ENCODE peak calls at places on chromosomes 7 and 10, in four cellular contexts. One of them, this sample, is unnamed.

GRCh38 chr7:149195180-149196150 is at the start of gene ZNF282:
- DNase-seq in cardiac fibroblast: peak
- DNase-seq in dorsolateral prefrontal cortex: peak
- DNase-seq in gastrocnemius medialis: peak
- DNase-seq in this sample: peak

GRCh38 chr7:2632717-2633537 is 1.1 kb downstream of the TTYH3 start:
- DNase-seq in cardiac fibroblast: peak
- DNase-seq in dorsolateral prefrontal cortex: no peak
- DNase-seq in gastrocnemius medialis: peak
- DNase-seq in this sample: peak

GRCh38 chr10:59373071-59373470 is 10.7 kb upstream of the FAM13C start:
- DNase-seq in cardiac fibroblast: peak
- DNase-seq in dorsolateral prefrontal cortex: no peak
- DNase-seq in gastrocnemius medialis: no peak
- DNase-seq in this sample: no peak

GRCh38 chr10:116608683-116609594 is 11.8 kb upstream of the PNLIPRP2 start:
- DNase-seq in cardiac fibroblast: no peak
- DNase-seq in dorsolateral prefrontal cortex: no peak
- DNase-seq in gastrocnemius medialis: no peak
- DNase-seq in this sample: no peak

GRCh38 chr7:51067757-51068156 is 248.9 kb downstream of the COBL start:
- DNase-seq in cardiac fibroblast: peak
- DNase-seq in dorsolateral prefrontal cortex: no peak
- DNase-seq in gastrocnemius medialis: no peak
- DNase-seq in this sample: no peak

GRCh38 chr7:3436746-3437145 is 135.7 kb downstream of the SDK1 start:
- DNase-seq in cardiac fibroblast: peak
- DNase-seq in dorsolateral prefrontal cortex: no peak
- DNase-seq in gastrocnemius medialis: no peak
- DNase-seq in this sample: no peak

GRCh38 chr7:97842006-97842405 is 30.2 kb downstream of the ASNS start:
- DNase-seq in cardiac fibroblast: no peak
- DNase-seq in dorsolateral prefrontal cortex: no peak
- DNase-seq in gastrocnemius medialis: no peak
- DNase-seq in this sample: no peak

GRCh38 chr10:103254538-103255325 is 9.0 kb downstream of the RPEL1 start:
- DNase-seq in cardiac fibroblast: no peak
- DNase-seq in dorsolateral prefrontal cortex: no peak
- DNase-seq in gastrocnemius medialis: no peak
- DNase-seq in this sample: no peak

GRCh38 chr7:158646766-158647474 is 57.7 kb downstream of the NCAPG2 start:
- DNase-seq in cardiac fibroblast: no peak
- DNase-seq in dorsolateral prefrontal cortex: no peak
- DNase-seq in gastrocnemius medialis: no peak
- DNase-seq in this sample: no peak

GRCh38 chr7:29140873-29141468 is 5.4 kb downstream of the CPVL start:
- DNase-seq in cardiac fibroblast: no peak
- DNase-seq in dorsolateral prefrontal cortex: no peak
- DNase-seq in gastrocnemius medialis: peak
- DNase-seq in this sample: no peak

GRCh38 chr7:104174798-104175197 is 33.0 kb downstream of the ORC5 start:
- DNase-seq in cardiac fibroblast: no peak
- DNase-seq in dorsolateral prefrontal cortex: no peak
- DNase-seq in gastrocnemius medialis: no peak
- DNase-seq in this sample: no peak

GRCh38 chr7:26399309-26399610 is 107.6 kb downstream of the SNX10 start:
- DNase-seq in cardiac fibroblast: peak
- DNase-seq in dorsolateral prefrontal cortex: peak
- DNase-seq in gastrocnemius medialis: no peak
- DNase-seq in this sample: no peak

GRCh38 chr10:26890956-26891355 is 30.2 kb upstream of the ABI1 start:
- DNase-seq in cardiac fibroblast: peak
- DNase-seq in dorsolateral prefrontal cortex: peak
- DNase-seq in gastrocnemius medialis: no peak
- DNase-seq in this sample: no peak

GRCh38 chr10:130138479-130138866 is 2.3 kb downstream of the GLRX3 start:
- DNase-seq in cardiac fibroblast: peak
- DNase-seq in dorsolateral prefrontal cortex: no peak
- DNase-seq in gastrocnemius medialis: no peak
- DNase-seq in this sample: no peak

GRCh38 chr10:86655596-86655995 is 1.2 kb downstream of the OPN4 start:
- DNase-seq in cardiac fibroblast: no peak
- DNase-seq in dorsolateral prefrontal cortex: peak
- DNase-seq in gastrocnemius medialis: no peak
- DNase-seq in this sample: no peak

GRCh38 chr7:90709501-90710465 is 113.7 kb downstream of the CDK14 start:
- DNase-seq in cardiac fibroblast: peak
- DNase-seq in dorsolateral prefrontal cortex: peak
- DNase-seq in gastrocnemius medialis: no peak
- DNase-seq in this sample: no peak

GRCh38 chr10:34690403-34691049 is 124.6 kb downstream of the PARD3 start:
- DNase-seq in cardiac fibroblast: no peak
- DNase-seq in dorsolateral prefrontal cortex: no peak
- DNase-seq in gastrocnemius medialis: no peak
- DNase-seq in this sample: no peak

GRCh38 chr10:98326621-98327027 is 58.6 kb upstream of the LOXL4 start:
- DNase-seq in cardiac fibroblast: no peak
- DNase-seq in dorsolateral prefrontal cortex: peak
- DNase-seq in gastrocnemius medialis: no peak
- DNase-seq in this sample: no peak

GRCh38 chr10:7199152-7199760 is 211.6 kb downstream of the SFMBT2 start:
- DNase-seq in cardiac fibroblast: peak
- DNase-seq in dorsolateral prefrontal cortex: no peak
- DNase-seq in gastrocnemius medialis: no peak
- DNase-seq in this sample: no peak

GRCh38 chr7:76403780-76404494 is 5.6 kb downstream of the SSC4D start:
- DNase-seq in cardiac fibroblast: no peak
- DNase-seq in dorsolateral prefrontal cortex: no peak
- DNase-seq in gastrocnemius medialis: no peak
- DNase-seq in this sample: no peak

GRCh38 chr10:78655941-78656340 is 412.8 kb upstream of the ZMIZ1 start:
- DNase-seq in cardiac fibroblast: no peak
- DNase-seq in dorsolateral prefrontal cortex: no peak
- DNase-seq in gastrocnemius medialis: no peak
- DNase-seq in this sample: no peak

GRCh38 chr7:50633414-50633710 is 68.2 kb upstream of the DDC start:
- DNase-seq in cardiac fibroblast: no peak
- DNase-seq in dorsolateral prefrontal cortex: no peak
- DNase-seq in gastrocnemius medialis: no peak
- DNase-seq in this sample: no peak

GRCh38 chr10:49645417-49646255 is 31.8 kb downstream of the CHAT start:
- DNase-seq in cardiac fibroblast: no peak
- DNase-seq in dorsolateral prefrontal cortex: no peak
- DNase-seq in gastrocnemius medialis: no peak
- DNase-seq in this sample: peak

GRCh38 chr7:127598318-127598717 is 4.8 kb downstream of the FSCN3 start:
- DNase-seq in cardiac fibroblast: no peak
- DNase-seq in dorsolateral prefrontal cortex: no peak
- DNase-seq in gastrocnemius medialis: no peak
- DNase-seq in this sample: no peak

GRCh38 chr10:92832998-92833642 is 15.2 kb upstream of the EXOC6 start:
- DNase-seq in cardiac fibroblast: no peak
- DNase-seq in dorsolateral prefrontal cortex: no peak
- DNase-seq in gastrocnemius medialis: no peak
- DNase-seq in this sample: no peak

GRCh38 chr7:77450054-77450453 is 33.9 kb upstream of the GSAP start:
- DNase-seq in cardiac fibroblast: no peak
- DNase-seq in dorsolateral prefrontal cortex: no peak
- DNase-seq in gastrocnemius medialis: no peak
- DNase-seq in this sample: no peak

DNA sequence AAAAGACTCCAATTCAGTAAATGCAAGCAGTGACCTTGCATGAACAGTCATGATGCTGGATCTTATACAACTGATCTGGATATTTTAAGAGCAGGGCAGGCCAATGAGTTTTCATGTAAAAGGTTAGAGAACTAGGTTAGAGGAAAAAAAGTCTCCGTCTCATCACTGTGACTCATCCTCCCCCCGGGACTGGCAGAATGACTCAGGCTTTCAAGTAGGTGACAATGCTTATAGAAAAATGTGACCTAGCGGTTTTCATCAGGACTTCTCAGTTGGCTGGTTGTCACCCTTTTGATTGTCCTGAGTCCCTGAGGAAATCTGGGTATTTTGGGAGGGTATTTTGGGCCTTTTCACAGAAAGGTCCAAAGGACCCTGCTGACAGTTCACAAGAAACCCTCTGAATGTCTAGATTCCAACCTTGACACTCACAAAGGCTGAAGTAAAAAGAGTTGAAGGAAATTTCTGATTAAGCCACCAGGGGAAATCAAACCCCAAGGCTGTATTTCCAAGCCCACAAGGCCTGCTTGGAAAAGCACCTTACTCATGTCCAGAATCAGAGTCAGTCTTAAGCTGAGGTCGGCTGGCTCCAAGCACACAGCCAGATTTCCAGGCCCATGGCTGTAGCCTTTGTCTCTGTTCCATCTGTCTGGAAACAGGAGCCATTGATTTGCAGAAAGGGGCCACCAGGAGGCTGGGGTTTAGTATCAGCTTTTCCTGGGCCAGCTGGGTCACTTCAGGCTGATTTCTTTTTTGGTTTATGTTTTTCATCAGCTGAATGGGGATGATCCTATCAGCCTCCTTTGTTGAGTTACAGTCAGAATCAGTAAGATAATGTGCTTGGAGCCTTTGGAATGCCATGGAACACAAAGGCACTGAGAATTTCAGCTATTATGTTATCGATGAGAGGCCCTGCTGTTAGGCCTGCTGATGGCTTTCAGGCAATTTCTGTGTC is 226.4 kb upstream of the HABP2 start:
- DNase-seq in cardiac fibroblast: peak
- DNase-seq in dorsolateral prefrontal cortex: peak
- DNase-seq in gastrocnemius medialis: no peak
- DNase-seq in this sample: peak
- TF ChIP-seq CTCF in cardiac fibroblast: peak
- TF ChIP-seq CTCF in dorsolateral prefrontal cortex: no peak
- TF ChIP-seq CTCF in gastrocnemius medialis: no peak
- TF ChIP-seq CTCF in this sample: no peak

DNA sequence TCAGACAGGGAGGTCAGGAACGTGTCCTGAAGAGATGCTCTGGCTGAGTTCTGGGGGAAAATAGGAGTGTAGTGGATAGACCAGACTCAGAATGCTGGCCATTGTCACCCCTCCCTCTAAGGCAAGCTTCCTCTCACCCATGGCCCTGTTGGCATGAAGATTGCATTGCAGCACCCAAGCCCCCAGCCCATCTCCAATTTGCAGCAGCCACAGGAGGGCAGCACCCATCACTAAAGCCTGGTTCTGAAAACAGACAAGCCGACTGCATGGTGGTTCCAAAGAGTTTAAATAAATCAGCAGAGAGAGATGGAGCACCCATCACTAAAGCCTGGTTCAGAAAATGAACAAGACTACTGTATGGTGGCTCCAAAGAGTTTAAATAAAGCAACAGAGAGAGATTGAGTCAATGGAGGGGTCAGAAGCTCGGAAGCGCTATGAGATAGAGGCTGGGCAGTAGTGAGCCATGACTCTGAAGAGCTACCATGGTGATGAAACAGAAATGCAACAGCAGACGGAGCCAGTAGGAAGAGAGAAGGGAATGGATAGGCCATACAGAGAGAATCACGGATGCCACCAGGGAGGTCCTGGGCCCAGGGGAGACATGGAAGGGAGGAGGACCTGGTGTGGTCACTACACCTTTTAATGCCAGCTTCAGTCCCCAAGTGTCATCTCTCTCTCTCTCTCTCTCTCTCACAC is 237.9 kb upstream of the MYO3A start:
- DNase-seq in cardiac fibroblast: no peak
- DNase-seq in dorsolateral prefrontal cortex: no peak
- DNase-seq in gastrocnemius medialis: no peak
- DNase-seq in this sample: no peak
- TF ChIP-seq CTCF in cardiac fibroblast: no peak
- TF ChIP-seq CTCF in dorsolateral prefrontal cortex: no peak
- TF ChIP-seq CTCF in gastrocnemius medialis: no peak
- TF ChIP-seq CTCF in this sample: no peak

DNA sequence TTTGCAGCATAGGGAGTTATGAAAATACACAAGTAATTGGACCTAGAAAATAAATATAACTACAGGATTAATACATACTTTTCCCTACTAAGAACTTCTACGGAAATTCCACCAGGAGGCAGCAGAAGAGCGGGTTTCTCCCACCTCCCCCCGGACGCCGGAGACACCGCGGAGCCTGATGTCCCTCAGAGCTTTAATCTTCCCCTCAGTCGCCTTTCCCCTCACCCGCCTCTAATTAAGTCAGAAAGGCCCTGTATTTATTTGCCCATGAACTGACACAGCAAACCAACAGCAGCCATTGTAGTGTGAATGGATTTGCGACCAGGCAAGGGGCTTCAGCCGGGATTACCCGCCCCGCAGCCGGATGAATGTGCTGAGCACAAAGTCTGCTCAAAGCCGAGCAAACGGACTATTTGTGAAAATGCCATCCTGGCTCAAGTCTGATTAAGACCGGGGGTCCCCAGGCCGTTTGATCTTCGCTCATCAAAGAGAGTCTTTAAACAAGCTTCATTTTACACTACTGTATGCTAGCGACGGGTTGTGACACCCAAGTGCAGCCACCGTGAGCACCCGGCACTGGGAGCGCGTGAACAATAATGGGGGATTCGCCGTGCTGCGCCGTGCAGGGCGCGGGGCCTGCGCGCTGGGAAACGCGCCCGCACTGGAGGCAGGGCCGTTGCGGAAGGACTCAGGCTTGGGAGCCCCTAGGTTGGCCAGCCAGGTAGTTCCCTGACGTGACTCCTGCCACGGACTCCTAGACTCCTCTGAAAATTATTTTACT is 5.6 kb upstream of the DKK1 start:
- DNase-seq in cardiac fibroblast: peak
- DNase-seq in dorsolateral prefrontal cortex: peak
- DNase-seq in gastrocnemius medialis: peak
- DNase-seq in this sample: peak
- TF ChIP-seq CTCF in cardiac fibroblast: peak
- TF ChIP-seq CTCF in dorsolateral prefrontal cortex: peak
- TF ChIP-seq CTCF in gastrocnemius medialis: peak
- TF ChIP-seq CTCF in this sample: peak

DNA sequence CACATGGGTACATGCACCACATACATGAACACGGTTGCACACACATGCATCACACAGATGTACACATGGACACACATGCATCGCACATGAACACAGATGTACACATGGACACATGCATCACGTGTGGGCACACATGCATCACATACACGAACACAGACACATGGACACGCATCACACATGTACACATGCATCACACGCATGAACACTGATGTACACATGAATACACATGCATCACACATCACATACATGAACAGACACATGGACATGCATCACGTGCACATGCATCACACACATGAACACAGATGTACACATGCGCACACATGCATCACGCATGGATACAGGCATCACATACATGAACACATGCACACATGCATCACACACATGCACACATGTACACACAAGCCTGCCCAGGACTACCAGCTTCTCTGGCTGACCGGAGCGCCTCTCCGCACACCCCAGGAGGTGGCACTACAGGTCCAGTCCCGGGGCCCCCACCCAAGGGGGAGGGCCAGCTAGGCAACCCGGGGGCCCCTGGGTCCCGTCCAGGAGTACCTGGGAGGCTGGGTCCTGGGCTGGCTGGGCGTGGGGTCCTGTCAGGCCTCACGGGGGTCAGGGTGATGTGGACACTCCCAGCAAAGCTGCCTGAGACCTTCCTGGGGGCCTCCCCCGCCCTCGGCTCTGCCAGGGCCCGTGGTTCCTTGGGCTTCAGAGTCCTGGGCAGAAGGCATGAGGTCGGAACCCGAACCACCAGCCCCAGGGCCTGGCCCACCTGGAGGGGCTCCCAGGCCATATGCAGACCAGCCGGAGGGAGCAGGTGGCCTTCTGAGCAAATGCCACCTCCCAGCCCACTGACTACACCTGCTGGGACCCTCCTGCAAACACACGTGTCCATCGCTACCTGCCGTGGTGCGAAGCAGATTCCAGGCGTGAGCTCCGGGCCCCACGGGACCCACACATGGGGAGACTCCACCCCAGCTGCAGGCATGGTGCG is 19.6 kb downstream of the MICALL2 start:
- DNase-seq in cardiac fibroblast: no peak
- DNase-seq in dorsolateral prefrontal cortex: no peak
- DNase-seq in gastrocnemius medialis: no peak
- DNase-seq in this sample: no peak
- TF ChIP-seq CTCF in cardiac fibroblast: no peak
- TF ChIP-seq CTCF in dorsolateral prefrontal cortex: no peak
- TF ChIP-seq CTCF in gastrocnemius medialis: no peak
- TF ChIP-seq CTCF in this sample: no peak